ENCODE peak calls at places on chromosomes 16 and 17, in six cellular contexts. L is H1, E is IMR-90, N is mesendoderm, Y is neuronal stem cell, T is mesenchymal stem cell. R is an unnamed sample.

GRCh38 chr17:79800325-79801155 is 3.7 kb upstream of the CBX8 start:
- DNase-seq in L (peak), E (peak), N (peak), Y (no peak), T (peak), R (peak)

GRCh38 chr17:61551255-61551742 is 39.7 kb downstream of the NACA2 start:
- DNase-seq in L (no peak), E (peak), N (peak), Y (peak), T (peak), R (no peak)

GRCh38 chr17:21452377-21453143 is 76.4 kb downstream of the KCNJ12 start:
- DNase-seq in L (peak), E (peak), N (peak), Y (peak), T (peak), R (peak)

GRCh38 chr17:42088736-42089135 is 9.5 kb downstream of the ZNF385C start:
- DNase-seq in L (no peak), E (no peak), N (no peak), Y (no peak), T (no peak), R (no peak)

GRCh38 chr16:670485-671352 is 2.8 kb downstream of the RHOT2 start:
- DNase-seq in L (no peak), E (no peak), N (no peak), Y (no peak), T (no peak), R (no peak)

GRCh38 chr17:72338847-72339790 is 218.3 kb downstream of the SOX9 start:
- DNase-seq in L (no peak), E (peak), N (peak), Y (no peak), T (peak), R (no peak)

GRCh38 chr16:73214825-73215481 is 167.0 kb upstream of the ZFHX3 start:
- DNase-seq in L (no peak), E (peak), N (no peak), Y (no peak), T (no peak), R (no peak)

GRCh38 chr17:70028397-70028796 is 46.6 kb upstream of the KCNJ16 start:
- DNase-seq in L (no peak), E (peak), N (no peak), Y (no peak), T (no peak), R (no peak)

GRCh38 chr17:1005361-1005946 is 8.5 kb downstream of the TIMM22 start:
- DNase-seq in L (no peak), E (peak), N (peak), Y (no peak), T (no peak), R (no peak)

GRCh38 chr17:30271102-30271501 is 20.6 kb downstream of the BLMH start:
- DNase-seq in L (no peak), E (peak), N (no peak), Y (no peak), T (peak), R (no peak)

GRCh38 chr17:59355695-59356323 is 24.4 kb downstream of the YPEL2 start:
- DNase-seq in L (no peak), E (no peak), N (no peak), Y (no peak), T (no peak), R (no peak)

GRCh38 chr17:57670769-57671545 is 74.1 kb downstream of the CCDC182 start:
- DNase-seq in L (peak), E (no peak), N (no peak), Y (no peak), T (no peak), R (no peak)

GRCh38 chr17:81118308-81119221 is 46.7 kb upstream of the PVALEF start:
- DNase-seq in L (no peak), E (no peak), N (no peak), Y (no peak), T (no peak), R (peak)

GRCh38 chr17:81794509-81794908 is 9.4 kb upstream of the GCGR start:
- DNase-seq in L (no peak), E (no peak), N (no peak), Y (no peak), T (peak), R (no peak)

GRCh38 chr17:17849863-17850373 is 13.1 kb upstream of the SREBF1 start:
- DNase-seq in L (no peak), E (peak), N (peak), Y (no peak), T (peak), R (peak)

GRCh38 chr17:12489307-12489706 is 176.4 kb upstream of the MYOCD start:
- DNase-seq in L (no peak), E (no peak), N (no peak), Y (no peak), T (no peak), R (no peak)

GRCh38 chr16:64962786-64963185 is 159.1 kb downstream of the CDH11 start:
- DNase-seq in L (no peak), E (no peak), N (no peak), Y (no peak), T (peak), R (no peak)

GRCh38 chr16:74811911-74812310 is 37.3 kb upstream of the FA2H start:
- DNase-seq in L (no peak), E (no peak), N (no peak), Y (no peak), T (no peak), R (no peak)

GRCh38 chr16:69904495-69905170 is 46.5 kb upstream of the CLEC18A start:
- DNase-seq in L (no peak), E (no peak), N (peak), Y (no peak), T (no peak), R (peak)

GRCh38 chr16:57253410-57253927 is 8.4 kb downstream of the ARL2BP start:
- DNase-seq in L (no peak), E (no peak), N (no peak), Y (no peak), T (no peak), R (no peak)

GRCh38 chr17:63843387-63844292 is 1.2 kb upstream of the SMARCD2 start:
- DNase-seq in L (no peak), E (peak), N (no peak), Y (no peak), T (peak), R (no peak)

GRCh38 chr16:49469930-49470451 is 96.4 kb downstream of the C16orf78 start:
- DNase-seq in L (peak), E (no peak), N (no peak), Y (no peak), T (no peak), R (peak)

GRCh38 chr17:48915459-48916282 is 7.5 kb downstream of the UBE2Z start:
- DNase-seq in L (no peak), E (peak), N (no peak), Y (no peak), T (peak), R (no peak)

GRCh38 chr17:34728771-34729310 is 149.5 kb downstream of the TMEM132E start:
- DNase-seq in L (peak), E (no peak), N (peak), Y (no peak), T (no peak), R (peak)

GRCh38 chr17:19753661-19754463 is 5.8 kb upstream of the ALDH3A1 start:
- DNase-seq in L (no peak), E (no peak), N (no peak), Y (no peak), T (no peak), R (no peak)

GRCh38 chr17:32519769-32520701 is 33.2 kb downstream of the CDK5R1 start:
- DNase-seq in L (no peak), E (no peak), N (peak), Y (peak), T (peak), R (peak)

GRCh38 chr17:32518856-32519768 is 32.3 kb downstream of the CDK5R1 start:
- DNase-seq in L (peak), E (no peak), N (peak), Y (peak), T (peak), R (peak)

GRCh38 chr17:32523017-32523680 is 36.4 kb downstream of the CDK5R1 start:
- DNase-seq in L (no peak), E (no peak), N (peak), Y (no peak), T (no peak), R (no peak)

GRCh38 chr17:32517982-32518381 is 31.2 kb downstream of the CDK5R1 start:
- DNase-seq in L (no peak), E (no peak), N (no peak), Y (no peak), T (no peak), R (no peak)

GRCh38 chr17:32520737-32521399 is 34.1 kb downstream of the CDK5R1 start:
- DNase-seq in L (no peak), E (no peak), N (peak), Y (no peak), T (no peak), R (no peak)
- H3K9ac ChIP-seq in L (no peak), E (no peak), N (no peak), Y (no peak), T (no peak), R (no peak)

DNA sequence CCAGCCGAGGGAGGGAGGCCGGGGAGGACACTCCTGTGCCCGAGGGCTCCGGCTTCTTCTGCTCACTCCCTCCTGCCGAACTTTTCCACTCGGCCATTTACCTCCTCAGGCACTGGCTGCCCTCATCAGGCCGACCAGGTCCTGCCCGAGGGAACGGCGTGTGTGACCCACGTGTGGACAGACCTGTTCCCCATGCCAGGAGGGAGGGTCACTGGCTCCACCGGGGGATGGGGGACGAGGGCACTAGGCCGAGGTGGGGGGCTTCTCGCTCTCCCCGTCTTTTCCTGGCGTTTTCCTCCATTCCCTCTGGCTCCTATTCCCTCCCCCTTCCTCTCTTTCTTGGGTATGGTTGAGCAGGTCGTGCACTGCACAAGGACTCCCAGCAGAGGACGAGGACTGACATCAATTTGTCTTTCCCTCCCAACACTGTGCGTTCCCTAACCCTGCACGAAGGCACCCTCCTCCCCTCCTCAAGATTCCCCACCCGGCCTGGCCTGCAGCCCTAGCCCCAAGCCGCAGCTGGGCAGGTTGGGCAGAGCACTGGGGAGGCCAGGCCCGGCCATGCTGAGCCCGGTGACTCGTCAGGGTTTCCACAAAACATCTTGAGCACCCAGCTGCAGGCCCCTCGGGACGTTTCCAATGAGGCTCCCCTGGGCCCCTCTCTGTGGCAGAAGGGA is 3.2 kb upstream of the IL17C start:
- DNase-seq in L (no peak), E (peak), N (peak), Y (no peak), T (peak), R (no peak)
- H2BK120ac ChIP-seq in L (no peak), E (no peak), N (no peak), Y (no peak), T (no peak), R (no peak)

DNA sequence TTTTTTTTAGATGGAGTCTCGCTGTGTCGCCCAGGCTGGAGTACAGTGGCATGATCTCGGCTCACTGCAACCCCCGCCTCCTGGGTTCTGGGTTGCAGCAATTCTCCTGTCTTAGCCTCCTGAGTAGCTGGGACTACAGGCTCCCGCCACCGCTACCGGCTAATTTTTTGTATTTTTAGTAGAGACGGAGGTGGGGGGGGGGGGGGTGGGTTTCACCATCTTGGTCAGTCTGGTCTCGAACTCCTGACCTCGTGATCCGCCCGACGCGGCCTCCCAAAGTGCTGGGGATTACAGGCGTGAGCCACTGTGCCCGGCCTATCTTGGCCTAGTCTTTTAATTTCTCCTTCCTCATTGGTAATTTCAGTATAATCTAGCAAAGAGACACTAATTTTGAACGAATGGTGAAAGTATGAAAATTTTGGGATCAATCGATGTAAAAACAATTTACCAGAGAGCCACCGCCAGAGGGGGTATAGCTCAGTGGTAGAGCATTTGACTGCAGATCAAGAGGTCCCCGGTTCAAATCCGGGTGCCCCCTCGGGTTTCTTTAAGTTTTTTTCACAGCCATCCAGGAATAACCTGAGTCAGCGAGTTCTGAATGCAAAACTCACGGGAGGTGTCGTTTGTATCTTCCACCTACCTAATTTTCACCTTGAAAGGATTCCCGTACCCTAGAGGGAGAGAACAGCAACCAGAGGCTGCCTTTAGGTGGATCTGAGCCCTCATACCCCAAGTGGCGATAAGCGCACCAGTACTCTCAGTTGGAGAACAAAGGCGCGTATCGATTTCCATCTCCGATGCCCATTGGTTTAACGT is 2.5 kb upstream of the LASP1 start:
- DNase-seq in L (peak), E (peak), N (peak), Y (peak), T (peak), R (peak)
- H3K9ac ChIP-seq in L (peak), E (peak), N (peak), Y (no peak), T (peak), R (peak)

DNA sequence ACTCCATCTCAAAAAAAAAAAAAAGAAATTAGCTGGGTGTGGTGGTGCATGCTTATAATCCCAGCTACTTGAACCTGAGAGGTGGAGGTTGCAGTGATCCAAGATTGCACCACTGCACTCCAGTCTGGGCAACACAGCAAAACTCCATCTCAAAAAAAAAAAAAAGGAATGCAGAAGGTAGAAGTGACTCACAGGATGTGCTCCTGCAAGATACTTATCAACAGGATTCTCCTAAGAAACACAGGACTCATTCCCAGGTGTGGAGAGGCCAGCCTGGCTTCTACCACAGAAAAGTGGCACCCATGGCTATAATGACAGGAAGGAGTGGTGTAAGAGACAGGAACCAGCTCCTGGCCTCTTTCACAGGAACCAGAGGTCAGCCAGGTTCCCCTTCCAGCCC is 13.8 kb downstream of the ELMO3 start:
- DNase-seq in L (no peak), E (no peak), N (peak), Y (no peak), T (no peak), R (no peak)
- H2BK120ac ChIP-seq in L (no peak), E (no peak), N (no peak), Y (no peak), T (no peak), R (no peak)

DNA sequence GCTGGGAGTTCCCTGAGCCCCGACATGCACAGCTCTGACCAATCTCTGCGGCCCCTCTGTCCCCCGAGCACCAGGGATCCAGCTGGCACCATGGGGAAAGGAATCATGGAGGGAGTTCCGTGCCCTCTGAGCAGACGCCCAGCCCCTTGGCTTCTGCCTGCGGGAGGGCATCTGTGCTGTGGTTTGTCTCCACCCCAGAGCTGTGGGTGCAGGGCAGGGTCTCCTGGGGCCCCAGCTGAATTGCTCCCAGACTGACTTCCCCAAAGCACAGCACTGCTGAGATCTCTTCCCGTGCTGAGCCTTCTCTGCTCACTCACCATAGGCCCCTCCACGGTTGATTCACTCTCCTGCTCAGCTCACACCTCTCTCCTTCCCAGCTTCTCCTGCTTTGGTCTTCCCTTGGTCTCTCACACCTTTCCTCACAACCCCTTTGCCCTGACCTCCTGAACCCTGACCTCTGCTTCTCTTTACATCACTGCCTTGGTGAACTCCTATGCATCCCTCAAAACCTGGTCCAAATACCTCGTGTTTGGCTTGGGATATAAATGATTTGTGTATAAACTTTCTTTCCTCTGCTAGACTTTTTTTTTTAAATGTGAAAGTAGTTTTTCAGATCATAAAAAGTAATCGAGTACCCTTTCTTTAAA is 265.2 kb downstream of the SEC14L1 start:
- DNase-seq in L (no peak), E (no peak), N (no peak), Y (no peak), T (no peak), R (no peak)
- H3K9ac ChIP-seq in L (no peak), E (no peak), N (no peak), Y (peak), T (no peak), R (no peak)

GRCh38 chr16:58649707-58650106 is 20.1 kb upstream of the CNOT1 start:
- DNase-seq in L (no peak), E (no peak), N (no peak), Y (no peak), T (no peak), R (no peak)
- H2BK120ac ChIP-seq in L (no peak), E (no peak), N (no peak), Y (no peak), T (no peak), R (no peak)

GRCh38 chr17:3796110-3796821 is 4.7 kb downstream of the ITGAE start:
- DNase-seq in L (no peak), E (no peak), N (no peak), Y (no peak), T (no peak), R (no peak)
- H3K9ac ChIP-seq in L (no peak), E (no peak), N (no peak), Y (peak), T (no peak), R (no peak)

DNA sequence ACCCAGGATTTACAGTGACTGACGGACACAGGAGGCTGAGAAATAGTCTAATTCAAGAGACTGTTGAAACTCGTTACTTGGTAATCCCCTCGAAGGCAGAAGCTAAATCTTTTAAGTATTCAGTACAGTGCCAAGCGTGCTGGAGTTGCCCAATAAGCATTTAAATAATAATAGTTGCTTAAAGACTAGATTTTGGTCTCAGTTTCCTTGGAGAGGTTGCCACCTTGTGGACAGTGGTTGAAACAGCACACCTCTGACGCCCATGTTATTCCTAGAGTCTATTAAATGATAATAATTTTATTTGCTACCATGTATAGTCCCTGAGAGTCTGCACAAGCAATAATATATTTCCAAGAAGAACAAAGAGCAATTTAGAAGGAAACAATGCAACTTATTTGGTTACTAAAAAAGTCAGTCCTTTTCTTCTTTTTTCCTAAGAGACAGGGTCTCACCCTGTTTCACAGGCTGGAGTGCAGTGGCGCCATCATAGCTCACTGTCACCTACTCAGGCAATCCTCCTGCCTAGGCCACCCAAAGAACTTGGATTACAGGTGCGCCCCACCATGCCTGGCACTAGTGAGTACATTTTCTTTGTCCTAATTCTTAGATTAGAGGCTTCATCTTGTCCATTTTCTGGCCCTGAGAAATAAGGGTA is 138.0 kb upstream of the NUDT7 start:
- DNase-seq in L (peak), E (peak), N (peak), Y (peak), T (peak), R (peak)
- H2BK120ac ChIP-seq in L (no peak), E (no peak), N (no peak), Y (no peak), T (no peak), R (no peak)